ENCODE peak calls at places on chromosomes 5 and 9, in four cellular contexts. N, I, V and P are unnamed samples.
A peak's percentile ranks its signal among the peaks of the same experiment; 100 is the strongest.

GRCh38 chr5:56202483-56202882 is 30.6 kb downstream of the ANKRD55 start:
- DNase-seq in V (no peak), N (no peak), I (no peak), P (no peak)

GRCh38 chr9:104263942-104264341 is 169.8 kb downstream of the SMC2 start:
- DNase-seq in V (no peak), I (no peak), N (no peak), P (no peak)

GRCh38 chr5:1509346-1510085 is 14.2 kb downstream of the LPCAT1 start:
- DNase-seq in V (peak; percentile 4), I (no peak), N (no peak), P (no peak)

GRCh38 chr9:108083796-108084352 is 594.3 kb upstream of the KLF4 start:
- DNase-seq in N (no peak), V (no peak), I (no peak), P (no peak)

GRCh38 chr5:171867786-171868185 is 82.2 kb downstream of the SMIM23 start:
- DNase-seq in I (no peak), V (no peak), N (peak; percentile 79), P (no peak)

GRCh38 chr9:127159949-127160610 is 37.6 kb upstream of the ANGPTL2 start:
- DNase-seq in I (peak; percentile 15), V (no peak), N (peak; percentile 16), P (no peak)

GRCh38 chr9:135130266-135130976 is 43.0 kb downstream of the OLFM1 start:
- DNase-seq in I (no peak), N (peak; percentile 5), V (no peak), P (peak; percentile 7)

GRCh38 chr5:172789687-172790495 is 18.9 kb upstream of the DUSP1 start:
- DNase-seq in V (no peak), N (peak; percentile 46), I (peak; percentile 78), P (no peak)

GRCh38 chr5:134561871-134562296 is 36.4 kb downstream of the JADE2 start:
- DNase-seq in N (peak; percentile 50), I (no peak), V (peak; percentile 55), P (no peak)

GRCh38 chr9:98808411-98808815 is 943 bp downstream of the GALNT12 start:
- DNase-seq in I (no peak), N (peak; percentile 13), V (no peak), P (no peak)

GRCh38 chr5:138961711-138962110 is 86.6 kb upstream of the LRRTM2 start:
- DNase-seq in I (no peak), N (no peak), V (no peak), P (no peak)

GRCh38 chr5:176737001-176737745 is 73.2 kb upstream of the UNC5A start:
- DNase-seq in I (no peak), N (no peak), V (no peak), P (no peak)

GRCh38 chr5:178383919-178384814 is 151.6 kb upstream of the PHYKPL start:
- DNase-seq in V (no peak), I (no peak), N (peak; percentile 13), P (no peak)

GRCh38 chr9:28916348-28916747 is 1343.1 kb upstream of the C9orf72 start:
- DNase-seq in N (no peak), I (no peak), V (no peak), P (no peak)

DNA sequence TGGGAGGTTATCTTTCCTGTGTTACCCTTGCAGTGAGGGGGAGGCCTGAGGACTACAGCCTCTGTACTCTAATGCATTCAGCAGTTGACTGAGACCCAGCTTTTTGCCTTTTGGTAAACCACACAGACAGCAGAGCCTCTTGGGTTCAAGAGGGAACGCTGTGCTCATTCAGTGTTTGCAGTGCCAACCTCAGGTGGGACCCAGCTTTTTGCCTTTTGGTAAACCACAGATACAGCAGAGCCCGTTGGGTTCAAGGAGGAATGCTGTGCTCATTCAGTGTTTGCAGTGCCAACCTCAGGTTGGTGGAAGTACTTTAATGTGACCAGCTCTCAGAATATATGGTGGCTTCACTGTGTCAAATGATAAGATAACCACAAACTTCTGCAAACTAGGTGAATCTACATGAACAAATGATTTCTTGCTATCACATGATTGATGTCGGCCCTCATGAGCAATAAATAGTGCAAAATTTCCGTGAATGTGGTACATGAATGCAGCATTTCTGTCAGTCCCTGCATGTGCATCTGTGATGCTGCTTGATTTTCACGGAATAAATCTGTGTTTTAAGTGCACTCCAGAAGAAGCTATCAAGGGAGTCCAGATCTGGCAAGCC is 1.7 kb downstream of the IQGAP2 start:
- DNase-seq in N (no peak), V (no peak), I (no peak), P (no peak)
- H3K27ac ChIP-seq in N (no peak overlapping the region), V (peak overlapping the region; percentile 73), I (no peak overlapping the region), P (no peak overlapping the region)

DNA sequence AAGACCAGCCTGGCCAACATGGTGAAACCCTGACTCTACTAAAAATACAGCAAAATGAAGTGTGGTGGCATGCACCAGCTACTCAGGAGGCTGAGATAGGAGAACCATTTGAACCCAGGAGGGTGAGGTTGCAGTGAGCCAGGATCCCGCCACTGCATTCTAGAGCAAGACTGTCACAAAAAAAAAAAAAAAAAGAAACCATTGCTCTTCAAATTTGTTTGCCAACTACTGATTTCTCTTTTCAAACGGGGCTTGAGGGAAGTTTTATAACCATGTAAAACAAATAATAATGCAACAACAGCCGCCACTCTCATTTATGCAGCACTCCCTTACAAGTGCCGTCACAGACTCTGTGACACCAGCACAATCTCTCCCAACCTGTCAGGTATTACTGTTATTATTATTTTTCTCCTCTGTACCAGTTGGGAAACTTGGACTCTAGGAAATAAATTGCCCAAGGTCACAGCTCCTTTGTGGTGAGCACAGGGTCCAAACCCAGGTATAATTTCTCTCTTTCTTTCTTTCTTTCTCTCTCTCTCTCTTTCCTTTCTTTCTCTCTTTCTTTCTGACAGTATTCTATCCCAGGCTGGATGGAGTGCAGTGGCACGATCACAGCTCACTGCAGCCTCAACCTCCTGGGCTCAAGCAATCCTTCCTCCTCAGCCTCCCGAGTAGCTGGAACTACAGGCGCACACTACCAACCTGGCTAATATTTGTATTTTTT is 25.4 kb downstream of the SERINC5 start:
- DNase-seq in V (no peak), N (no peak), I (no peak), P (no peak)
- H3K27ac ChIP-seq in V (no peak overlapping the region), N (peak overlapping the region; percentile 63), I (no peak overlapping the region), P (no peak overlapping the region)

GRCh38 chr5:53009816-53010215 is 20.7 kb downstream of the ITGA2 start:
- DNase-seq in N (no peak), V (no peak), I (no peak), P (no peak)

GRCh38 chr5:53010819-53011218 is 21.7 kb downstream of the ITGA2 start:
- DNase-seq in I (no peak), N (no peak), V (no peak), P (no peak)

GRCh38 chr5:53011233-53011632 is 22.1 kb downstream of the ITGA2 start:
- DNase-seq in N (no peak), I (no peak), V (no peak), P (no peak)

GRCh38 chr5:53008751-53009150 is 19.6 kb downstream of the ITGA2 start:
- DNase-seq in N (peak; percentile 85), I (no peak), V (no peak), P (no peak)

DNA sequence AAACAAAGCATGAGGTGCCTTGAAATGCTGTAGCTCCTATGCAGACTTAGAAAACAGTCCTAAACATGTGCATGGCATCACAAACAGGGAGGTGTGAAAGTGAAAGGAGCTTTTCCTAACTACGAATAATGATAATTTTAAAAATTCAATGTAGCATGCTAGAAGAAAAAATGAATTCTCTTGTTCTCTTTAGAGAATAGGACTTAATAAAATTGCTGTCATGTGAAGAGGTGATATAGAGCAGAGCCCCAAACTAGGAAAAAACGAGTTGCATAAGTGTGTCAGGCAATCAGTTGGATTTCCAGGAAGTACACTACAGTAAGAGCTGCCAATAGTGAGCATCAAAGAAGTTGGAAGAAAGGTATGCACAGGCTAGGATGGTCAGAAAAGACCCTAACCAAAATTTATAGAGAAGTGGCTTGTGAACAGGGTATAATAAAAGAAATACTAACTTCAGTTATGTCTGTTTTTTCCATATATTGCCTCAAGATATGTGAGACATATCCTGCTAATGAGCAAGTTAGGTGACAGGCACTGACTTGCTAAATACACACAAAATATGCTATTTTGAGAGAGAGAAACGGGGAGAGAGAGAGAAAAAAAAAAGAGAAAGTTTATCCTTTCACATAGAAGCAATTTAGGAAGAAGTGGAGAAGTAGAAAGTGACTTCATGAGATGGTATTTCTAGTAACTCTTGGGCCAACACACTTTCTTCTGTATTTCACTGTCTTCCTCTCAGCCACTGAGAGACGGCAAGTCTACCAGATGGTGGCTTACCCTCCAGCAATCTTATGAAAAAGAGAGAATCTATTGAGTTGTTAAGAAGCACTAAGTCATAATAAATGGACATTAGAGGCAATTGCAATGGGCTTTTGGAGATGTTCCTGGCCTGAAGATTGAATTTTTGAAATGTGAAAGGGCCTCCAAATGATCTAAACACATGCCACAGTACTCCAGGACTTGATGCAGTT is 18.1 kb downstream of the ITGA2 start:
- DNase-seq in I (no peak), V (no peak), N (peak; percentile 62), P (no peak)
- H3K27ac ChIP-seq in I (no peak overlapping the region), V (no peak overlapping the region), N (peak overlapping the region; percentile 73), P (no peak overlapping the region)

DNA sequence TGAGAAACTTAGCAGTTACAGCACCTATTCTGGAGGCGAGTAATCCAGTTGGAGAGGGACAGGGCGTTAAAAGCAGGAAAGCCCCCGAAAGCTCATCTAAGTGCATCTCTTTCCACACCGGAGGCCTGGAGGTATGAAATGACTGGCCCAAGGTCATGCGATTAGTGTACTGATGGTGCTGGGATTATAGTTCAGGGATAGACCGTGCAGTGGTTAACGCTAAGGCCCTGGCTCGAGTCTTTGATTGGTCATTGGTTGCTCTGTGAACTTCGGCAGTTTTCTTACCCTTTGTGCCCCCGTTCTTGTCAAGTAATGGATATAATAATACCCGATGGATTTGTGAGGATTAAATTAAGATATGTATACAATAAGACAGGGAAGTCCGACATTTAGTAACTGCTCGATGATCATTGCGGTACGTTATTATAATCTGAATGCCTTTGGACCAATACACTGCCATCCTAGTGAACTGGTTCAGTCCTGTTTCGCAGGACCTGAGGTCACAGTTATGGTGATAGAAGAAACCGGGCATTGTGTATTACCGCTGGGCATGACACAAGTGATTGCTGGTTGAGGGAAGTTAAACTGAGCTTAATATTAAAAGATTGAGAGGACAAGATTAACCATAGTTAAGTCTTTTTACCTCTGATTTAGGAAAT is 1.0 kb downstream of the CANX start:
- DNase-seq in I (no peak), N (peak; percentile 80), V (no peak), P (no peak)
- H3K27ac ChIP-seq in I (peak overlapping the region; percentile 94), N (peak overlapping the region; percentile 92), V (peak overlapping the region; percentile 94), P (peak overlapping the region; percentile 88)

DNA sequence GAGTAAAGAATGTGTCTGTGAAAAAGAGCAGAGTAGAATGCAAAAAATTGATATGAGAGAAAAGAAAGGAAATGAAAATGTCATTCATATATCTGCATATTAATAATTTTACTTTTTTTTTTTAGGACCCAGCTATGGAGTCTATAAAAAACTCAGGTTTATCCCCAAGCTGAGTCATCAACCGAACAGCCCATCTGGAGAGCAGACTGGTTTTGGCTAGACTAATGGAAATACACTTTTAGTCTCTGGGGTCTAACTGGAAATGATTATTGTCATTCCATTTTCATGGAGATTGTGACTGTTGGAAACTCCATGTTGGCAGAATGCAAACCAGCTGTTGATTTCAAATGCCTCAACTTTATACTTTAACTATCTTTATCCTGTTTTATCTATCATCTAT is 28.7 kb downstream of the ANXA1 start:
- DNase-seq in V (no peak), I (no peak), N (peak; percentile 83), P (no peak)
- H3K27ac ChIP-seq in V (no peak overlapping the region), I (no peak overlapping the region), N (no peak overlapping the region), P (no peak overlapping the region)

GRCh38 chr5:14268236-14268701 is 125.1 kb downstream of the TRIO start:
- DNase-seq in N (peak; percentile 96), I (no peak), V (no peak), P (no peak)

GRCh38 chr5:14269395-14269794 is 126.3 kb downstream of the TRIO start:
- DNase-seq in I (no peak), V (no peak), N (no peak), P (no peak)

GRCh38 chr5:14272548-14273205 is 129.5 kb downstream of the TRIO start:
- DNase-seq in V (no peak), N (no peak), I (no peak), P (no peak)

GRCh38 chr5:14268738-14269137 is 125.6 kb downstream of the TRIO start:
- DNase-seq in V (no peak), I (no peak), N (peak; percentile 65), P (no peak)

GRCh38 chr5:14270212-14270702 is 127.1 kb downstream of the TRIO start:
- DNase-seq in V (no peak), N (peak; percentile 82), I (peak; percentile 51), P (no peak)
- H3K27ac ChIP-seq in V (peak overlapping the region; percentile 86), N (peak overlapping the region; percentile 96), I (peak overlapping the region; percentile 26), P (no peak overlapping the region)